ENCODE peak calls at places on chromosome 19, in seven cellular contexts. One of them, this sample, is unnamed.

GRCh38 chr19:49987159-49987698 is 26.3 kb upstream of the SIGLEC11 start:
- DNase-seq in RWPE1: peak
- DNase-seq in SK-MEL-5: peak
- DNase-seq in activated naive CD4-positive, alpha-beta T cell treated with Interleukin-2 at 50 U/mL for 16 hours: peak
- DNase-seq in pulmonary artery endothelial cell: peak
- DNase-seq in HFFc6: peak
- DNase-seq in left cardiac atrium: peak
- DNase-seq in this sample: peak

GRCh38 chr19:46202426-46202825 is 27.1 kb upstream of the IGFL1 start:
- DNase-seq in RWPE1: no peak
- DNase-seq in SK-MEL-5: no peak
- DNase-seq in activated naive CD4-positive, alpha-beta T cell treated with Interleukin-2 at 50 U/mL for 16 hours: no peak
- DNase-seq in pulmonary artery endothelial cell: no peak
- DNase-seq in HFFc6: no peak
- DNase-seq in left cardiac atrium: no peak
- DNase-seq in this sample: no peak

GRCh38 chr19:12364391-12365093 is 941 bp downstream of the ZNF442 start:
- DNase-seq in RWPE1: peak
- DNase-seq in SK-MEL-5: no peak
- DNase-seq in activated naive CD4-positive, alpha-beta T cell treated with Interleukin-2 at 50 U/mL for 16 hours: peak
- DNase-seq in pulmonary artery endothelial cell: no peak
- DNase-seq in HFFc6: peak
- DNase-seq in left cardiac atrium: peak
- DNase-seq in this sample: peak

GRCh38 chr19:6223461-6224307 is 56.1 kb downstream of the MLLT1 start:
- DNase-seq in RWPE1: no peak
- DNase-seq in SK-MEL-5: no peak
- DNase-seq in activated naive CD4-positive, alpha-beta T cell treated with Interleukin-2 at 50 U/mL for 16 hours: no peak
- DNase-seq in pulmonary artery endothelial cell: no peak
- DNase-seq in HFFc6: no peak
- DNase-seq in left cardiac atrium: no peak
- DNase-seq in this sample: no peak

GRCh38 chr19:29528946-29529645 is 3.3 kb downstream of the VSTM2B start:
- DNase-seq in RWPE1: no peak
- DNase-seq in SK-MEL-5: no peak
- DNase-seq in activated naive CD4-positive, alpha-beta T cell treated with Interleukin-2 at 50 U/mL for 16 hours: no peak
- DNase-seq in pulmonary artery endothelial cell: no peak
- DNase-seq in HFFc6: no peak
- DNase-seq in left cardiac atrium: no peak
- DNase-seq in this sample: no peak

GRCh38 chr19:47107953-47108746 is 5.4 kb downstream of the ZC3H4 start:
- DNase-seq in RWPE1: no peak
- DNase-seq in SK-MEL-5: no peak
- DNase-seq in activated naive CD4-positive, alpha-beta T cell treated with Interleukin-2 at 50 U/mL for 16 hours: no peak
- DNase-seq in pulmonary artery endothelial cell: no peak
- DNase-seq in HFFc6: no peak
- DNase-seq in left cardiac atrium: no peak
- DNase-seq in this sample: no peak

GRCh38 chr19:1725100-1726064 is 27.9 kb upstream of the ONECUT3 start:
- DNase-seq in RWPE1: peak
- DNase-seq in SK-MEL-5: peak
- DNase-seq in activated naive CD4-positive, alpha-beta T cell treated with Interleukin-2 at 50 U/mL for 16 hours: peak
- DNase-seq in pulmonary artery endothelial cell: no peak
- DNase-seq in HFFc6: no peak
- DNase-seq in left cardiac atrium: peak
- DNase-seq in this sample: peak

GRCh38 chr19:1360818-1361461 is 22.8 kb upstream of the NDUFS7 start:
- DNase-seq in RWPE1: no peak
- DNase-seq in SK-MEL-5: no peak
- DNase-seq in activated naive CD4-positive, alpha-beta T cell treated with Interleukin-2 at 50 U/mL for 16 hours: no peak
- DNase-seq in pulmonary artery endothelial cell: no peak
- DNase-seq in HFFc6: peak
- DNase-seq in left cardiac atrium: peak
- DNase-seq in this sample: peak

GRCh38 chr19:54451331-54451871 is 2.4 kb downstream of the LENG8 start:
- DNase-seq in RWPE1: no peak
- DNase-seq in SK-MEL-5: no peak
- DNase-seq in activated naive CD4-positive, alpha-beta T cell treated with Interleukin-2 at 50 U/mL for 16 hours: no peak
- DNase-seq in pulmonary artery endothelial cell: no peak
- DNase-seq in HFFc6: no peak
- DNase-seq in left cardiac atrium: no peak
- DNase-seq in this sample: no peak

GRCh38 chr19:39426170-39426569 is 9.6 kb downstream of the RPS16 start:
- DNase-seq in RWPE1: no peak
- DNase-seq in SK-MEL-5: peak
- DNase-seq in activated naive CD4-positive, alpha-beta T cell treated with Interleukin-2 at 50 U/mL for 16 hours: no peak
- DNase-seq in pulmonary artery endothelial cell: no peak
- DNase-seq in HFFc6: no peak
- DNase-seq in left cardiac atrium: no peak
- DNase-seq in this sample: no peak

GRCh38 chr19:37928527-37929286 is 21.7 kb downstream of the SIPA1L3 start:
- DNase-seq in RWPE1: no peak
- DNase-seq in SK-MEL-5: no peak
- DNase-seq in activated naive CD4-positive, alpha-beta T cell treated with Interleukin-2 at 50 U/mL for 16 hours: no peak
- DNase-seq in pulmonary artery endothelial cell: no peak
- DNase-seq in HFFc6: no peak
- DNase-seq in left cardiac atrium: no peak
- DNase-seq in this sample: no peak

GRCh38 chr19:41726493-41726892 is 18.1 kb downstream of the CEACAM5 start:
- DNase-seq in RWPE1: no peak
- DNase-seq in SK-MEL-5: no peak
- DNase-seq in activated naive CD4-positive, alpha-beta T cell treated with Interleukin-2 at 50 U/mL for 16 hours: no peak
- DNase-seq in pulmonary artery endothelial cell: no peak
- DNase-seq in HFFc6: no peak
- DNase-seq in left cardiac atrium: no peak
- DNase-seq in this sample: no peak

GRCh38 chr19:13044160-13044853 is 49.0 kb downstream of the NFIX start:
- DNase-seq in RWPE1: no peak
- DNase-seq in SK-MEL-5: no peak
- DNase-seq in activated naive CD4-positive, alpha-beta T cell treated with Interleukin-2 at 50 U/mL for 16 hours: no peak
- DNase-seq in pulmonary artery endothelial cell: no peak
- DNase-seq in HFFc6: no peak
- DNase-seq in left cardiac atrium: no peak
- DNase-seq in this sample: no peak

GRCh38 chr19:10654610-10655456 is 687 bp downstream of the ILF3 start:
- DNase-seq in RWPE1: peak
- DNase-seq in SK-MEL-5: peak
- DNase-seq in activated naive CD4-positive, alpha-beta T cell treated with Interleukin-2 at 50 U/mL for 16 hours: peak
- DNase-seq in pulmonary artery endothelial cell: no peak
- DNase-seq in HFFc6: no peak
- DNase-seq in left cardiac atrium: peak
- DNase-seq in this sample: peak

GRCh38 chr19:10290876-10291553 is 1.3 kb downstream of the ICAM5 start:
- DNase-seq in RWPE1: peak
- DNase-seq in SK-MEL-5: peak
- DNase-seq in activated naive CD4-positive, alpha-beta T cell treated with Interleukin-2 at 50 U/mL for 16 hours: peak
- DNase-seq in pulmonary artery endothelial cell: no peak
- DNase-seq in HFFc6: peak
- DNase-seq in left cardiac atrium: peak
- DNase-seq in this sample: peak

GRCh38 chr19:48844472-48844871 is 8.2 kb upstream of the HSD17B14 start:
- DNase-seq in RWPE1: peak
- DNase-seq in SK-MEL-5: peak
- DNase-seq in activated naive CD4-positive, alpha-beta T cell treated with Interleukin-2 at 50 U/mL for 16 hours: no peak
- DNase-seq in pulmonary artery endothelial cell: no peak
- DNase-seq in HFFc6: peak
- DNase-seq in left cardiac atrium: no peak
- DNase-seq in this sample: no peak

GRCh38 chr19:30695171-30695875 is 323.1 kb downstream of the ZNF536 start:
- DNase-seq in RWPE1: no peak
- DNase-seq in SK-MEL-5: no peak
- DNase-seq in activated naive CD4-positive, alpha-beta T cell treated with Interleukin-2 at 50 U/mL for 16 hours: no peak
- DNase-seq in pulmonary artery endothelial cell: no peak
- DNase-seq in HFFc6: no peak
- DNase-seq in left cardiac atrium: no peak
- DNase-seq in this sample: no peak

GRCh38 chr19:11435057-11435832 is at the start of the genes ODAD3 and PRKCSH:
- DNase-seq in RWPE1: peak
- DNase-seq in SK-MEL-5: peak
- DNase-seq in activated naive CD4-positive, alpha-beta T cell treated with Interleukin-2 at 50 U/mL for 16 hours: peak
- DNase-seq in pulmonary artery endothelial cell: peak
- DNase-seq in HFFc6: peak
- DNase-seq in left cardiac atrium: peak
- DNase-seq in this sample: peak

GRCh38 chr19:13103961-13104847 is 1.5 kb upstream of the LYL1 start:
- DNase-seq in RWPE1: no peak
- DNase-seq in SK-MEL-5: peak
- DNase-seq in activated naive CD4-positive, alpha-beta T cell treated with Interleukin-2 at 50 U/mL for 16 hours: peak
- DNase-seq in pulmonary artery endothelial cell: peak
- DNase-seq in HFFc6: no peak
- DNase-seq in left cardiac atrium: peak
- DNase-seq in this sample: peak

GRCh38 chr19:48806518-48806817 is 4.4 kb downstream of the BCAT2 start:
- DNase-seq in RWPE1: peak
- DNase-seq in SK-MEL-5: no peak
- DNase-seq in activated naive CD4-positive, alpha-beta T cell treated with Interleukin-2 at 50 U/mL for 16 hours: peak
- DNase-seq in pulmonary artery endothelial cell: no peak
- DNase-seq in HFFc6: no peak
- DNase-seq in left cardiac atrium: no peak
- DNase-seq in this sample: no peak

GRCh38 chr19:49570138-49570856 is 10.1 kb downstream of the NOSIP start:
- DNase-seq in RWPE1: peak
- DNase-seq in SK-MEL-5: peak
- DNase-seq in activated naive CD4-positive, alpha-beta T cell treated with Interleukin-2 at 50 U/mL for 16 hours: peak
- DNase-seq in pulmonary artery endothelial cell: peak
- DNase-seq in HFFc6: peak
- DNase-seq in left cardiac atrium: no peak
- DNase-seq in this sample: no peak

This sample was measured in dorsolateral prefrontal cortex.